ENCODE peak calls at places on chromosomes 12 and 14, in five cellular contexts. X, G, H, J and A are unnamed samples.

GRCh38 chr14:67940476-67940875 is 120.9 kb downstream of the RAD51B start:
- DNase-seq in G (no peak), H (no peak), J (peak; percentile 36), X (no peak), A (no peak)

GRCh38 chr14:24171422-24172260 is at the start of gene REC8:
- DNase-seq in J (no peak), G (no peak), X (peak; percentile 82), H (peak; percentile 97), A (no peak)

GRCh38 chr12:121110211-121110940 is 22.3 kb upstream of the P2RX7 start:
- DNase-seq in G (peak; percentile 75), H (peak; percentile 78), X (peak; percentile 72), J (peak; percentile 61), A (peak; percentile 46)

GRCh38 chr12:42144174-42144423 is 575 bp downstream of the GXYLT1 start:
- DNase-seq in X (no peak), H (no peak), J (no peak), G (no peak), A (no peak)

GRCh38 chr14:28243600-28243999 is 523.0 kb upstream of the FOXG1 start:
- DNase-seq in G (peak; percentile 8), X (no peak), H (no peak), J (no peak), A (no peak)

GRCh38 chr14:100554696-100555320 is 32.4 kb downstream of the BEGAIN start:
- DNase-seq in X (no peak), G (no peak), J (no peak), H (no peak), A (no peak)

GRCh38 chr14:100588671-100589070 is 1.5 kb upstream of the BEGAIN start:
- DNase-seq in G (no peak), J (no peak), H (no peak), X (no peak), A (no peak)

GRCh38 chr12:113154351-113154973 is 4.9 kb downstream of the CFAP73 start:
- DNase-seq in J (peak; percentile 28), H (no peak), X (no peak), G (peak; percentile 11), A (no peak)

GRCh38 chr12:10374624-10375018 is 15.2 kb downstream of the KLRK1 start:
- DNase-seq in J (no peak), G (no peak), X (no peak), H (no peak), A (no peak)

GRCh38 chr12:125131958-125132357 is 66.7 kb downstream of the AACS start:
- DNase-seq in J (no peak), H (no peak), G (no peak), X (no peak), A (peak; percentile 46)

GRCh38 chr12:15966426-15966825 is 55.3 kb downstream of the DERA start:
- DNase-seq in J (peak; percentile 47), H (no peak), X (no peak), G (no peak), A (no peak)

GRCh38 chr14:74542056-74542685 is 48.6 kb downstream of the ISCA2 start:
- DNase-seq in G (no peak), H (no peak), J (no peak), X (no peak), A (no peak)

GRCh38 chr12:4037747-4038312 is 164.6 kb upstream of the PARP11 start:
- DNase-seq in J (peak; percentile 44), H (no peak), G (peak; percentile 70), X (peak; percentile 35), A (peak; percentile 23)

GRCh38 chr12:219891-220352 is 6.0 kb upstream of the SLC6A12 start:
- DNase-seq in J (peak; percentile 35), X (peak; percentile 54), G (peak; percentile 10), H (peak; percentile 81), A (peak; percentile 79)

GRCh38 chr14:100842799-100843198 is 16.9 kb downstream of the MEG3 start:
- DNase-seq in H (no peak), G (peak; percentile 90), X (no peak), J (peak; percentile 95), A (no peak)

GRCh38 chr14:69528930-69529329 is 44.4 kb downstream of the PLEKHD1 start:
- DNase-seq in J (no peak), G (no peak), H (no peak), X (no peak), A (no peak)

GRCh38 chr14:58978336-58978735 is 210.1 kb upstream of the DAAM1 start:
- DNase-seq in H (no peak), G (peak; percentile 92), X (no peak), J (peak; percentile 27), A (no peak)

GRCh38 chr14:22545842-22546721 is 42.9 kb downstream of the DAD1 start:
- DNase-seq in G (peak; percentile 78), H (no peak), J (peak; percentile 89), X (no peak), A (no peak)

GRCh38 chr14:85934123-85934885 is 404.4 kb downstream of the FLRT2 start:
- DNase-seq in J (no peak), H (peak; percentile 81), G (peak; percentile 4), X (peak; percentile 38), A (peak; percentile 85)

GRCh38 chr12:111398530-111398929 is 7.2 kb upstream of the SH2B3 start:
- DNase-seq in J (no peak), H (no peak), G (no peak), X (no peak), A (no peak)

GRCh38 chr14:101466456-101467180 is 94.7 kb upstream of the DIO3 start:
- DNase-seq in J (no peak), G (no peak), H (no peak), X (no peak), A (no peak)

GRCh38 chr14:103546651-103547454 is 15.6 kb downstream of the BAG5 start:
- DNase-seq in X (peak; percentile 80), J (no peak), G (peak; percentile 52), H (peak; percentile 78), A (peak; percentile 22)

GRCh38 chr14:24789277-24789832 is 155.4 kb upstream of the GZMB start:
- DNase-seq in H (no peak), X (no peak), J (no peak), G (no peak), A (no peak)

GRCh38 chr12:104709692-104710435 is 248.2 kb downstream of the SLC41A2 start:
- DNase-seq in G (no peak), X (no peak), H (no peak), J (no peak), A (no peak)

GRCh38 chr14:91292476-91292875 is 48.0 kb upstream of the GPR68 start:
- DNase-seq in X (no peak), G (no peak), H (no peak), J (no peak), A (no peak)

GRCh38 chr12:68784015-68784414 is 24.0 kb upstream of the MDM2 start:
- DNase-seq in J (no peak), X (no peak), G (no peak), H (no peak), A (no peak)

DNA sequence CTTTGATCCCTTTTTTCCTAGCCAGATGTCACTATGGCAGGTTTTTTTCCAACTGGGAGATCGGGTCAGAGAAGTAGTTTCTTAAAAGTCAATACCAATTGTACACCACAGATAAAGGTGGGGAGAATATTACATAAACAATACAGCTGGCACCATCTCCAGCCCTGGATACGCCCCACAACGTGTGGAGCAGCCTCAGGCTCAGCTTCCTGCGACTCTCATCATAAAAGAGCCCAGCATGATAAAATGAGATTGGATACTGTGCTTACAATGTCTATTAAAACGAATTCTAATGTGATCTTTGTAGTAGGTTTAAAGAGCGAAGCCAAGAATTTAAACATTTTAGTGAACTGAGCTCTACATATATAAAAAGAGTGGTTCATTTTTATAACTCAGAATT is 21.5 kb downstream of the EFCAB11 start:
- DNase-seq in G (no peak), J (no peak), H (no peak), X (no peak), A (no peak)
- H3K4me3 ChIP-seq in G (no peak overlapping the region), J (no peak overlapping the region), H (no peak overlapping the region), X (no peak overlapping the region), A (no peak overlapping the region)

GRCh38 chr14:65075628-65076325 is 26.5 kb downstream of the MAX start:
- DNase-seq in X (no peak), J (no peak), H (no peak), G (no peak), A (no peak)
- H3K4me3 ChIP-seq in X (no peak overlapping the region), J (no peak overlapping the region), H (no peak overlapping the region), G (no peak overlapping the region), A (no peak overlapping the region)

GRCh38 chr12:27208414-27208750 is 35.7 kb upstream of the STK38L start:
- DNase-seq in J (no peak), X (no peak), H (no peak), G (no peak), A (no peak)
- H3K4me3 ChIP-seq in J (no peak overlapping the region), X (no peak overlapping the region), H (peak overlapping the region; percentile 3), G (no peak overlapping the region), A (no peak overlapping the region)

DNA sequence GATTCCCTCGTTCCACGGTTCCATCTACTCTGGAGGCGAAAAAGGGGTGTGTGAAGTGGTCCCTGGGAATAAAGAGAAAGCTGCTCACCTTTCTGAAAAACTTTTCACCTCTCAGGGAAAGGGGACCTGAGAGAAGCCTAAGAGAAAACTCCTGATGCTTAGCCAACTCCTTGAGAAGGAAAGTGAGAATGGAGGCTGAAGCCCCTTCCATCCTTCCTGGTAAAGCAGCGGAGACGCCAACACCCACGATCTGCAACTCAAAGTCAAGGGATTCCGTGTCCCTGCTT is 110.0 kb downstream of the ARF6 start:
- DNase-seq in G (no peak), J (no peak), X (no peak), H (no peak), A (no peak)
- H3K4me3 ChIP-seq in G (peak overlapping the region; percentile 61), J (peak overlapping the region; percentile 44), X (peak overlapping the region; percentile 46), H (peak overlapping the region; percentile 80), A (peak overlapping the region; percentile 60)

DNA sequence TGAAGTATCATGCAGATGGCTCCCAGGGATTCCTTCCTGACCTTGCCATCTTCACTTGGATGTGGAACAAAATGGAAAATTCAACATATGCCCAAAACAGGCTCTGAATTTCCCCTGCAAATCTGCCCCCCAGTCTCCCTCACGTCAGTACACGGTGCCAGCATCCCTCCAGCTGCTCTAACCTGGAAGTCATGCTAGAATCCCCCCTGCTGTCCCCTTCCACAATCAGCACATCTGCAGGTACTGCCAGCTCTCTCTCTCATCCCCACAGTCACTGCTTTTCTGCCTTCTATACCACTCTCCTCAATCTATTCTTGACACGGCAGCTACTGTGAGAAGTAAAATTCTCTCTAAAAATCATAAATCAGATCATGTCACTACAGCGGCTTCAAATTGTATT is 21.6 kb downstream of the GALNT6 start:
- DNase-seq in X (no peak), H (no peak), G (no peak), J (no peak), A (peak; percentile 60)
- H3K4me3 ChIP-seq in X (no peak overlapping the region), H (peak overlapping the region; percentile 1), G (no peak overlapping the region), J (no peak overlapping the region), A (peak overlapping the region; percentile 38)

GRCh38 chr12:43758247-43758727 is 303 bp downstream of the PUS7L start:
- DNase-seq in G (peak; percentile 31), X (peak; percentile 26), J (peak; percentile 38), H (no peak), A (peak; percentile 8)
- H3K4me3 ChIP-seq in G (peak overlapping the region; percentile 92), X (peak overlapping the region; percentile 62), J (peak overlapping the region; percentile 80), H (peak overlapping the region; percentile 65), A (peak overlapping the region; percentile 80)

GRCh38 chr12:114743799-114744198 is 59.8 kb upstream of the TBX3 start:
- DNase-seq in G (no peak), J (no peak), X (no peak), H (no peak), A (no peak)
- H3K4me3 ChIP-seq in G (no peak overlapping the region), J (no peak overlapping the region), X (no peak overlapping the region), H (no peak overlapping the region), A (no peak overlapping the region)